ENCODE peak calls at places on chromosomes 4 and X, in nine cellular contexts. L, V, F, P, A, E, Q, X and J are unnamed samples.

GRCh38 chrX:19836337-19836736 is 51.1 kb downstream of the SH3KBP1 start:
- DNase-seq in V (no peak), L (no peak), Q (no peak), P (no peak), E (peak; percentile 61), X (no peak), F (no peak), A (no peak), J (no peak)

GRCh38 chr4:127993150-127993549 is 27.9 kb downstream of the ABHD18 start:
- DNase-seq in F (no peak), X (no peak), Q (no peak), V (no peak), E (no peak), P (no peak), A (no peak), L (no peak), J (no peak)

GRCh38 chr4:40325406-40326019 is 9.6 kb upstream of the CHRNA9 start:
- DNase-seq in F (peak; percentile 70), L (peak; percentile 33), P (peak; percentile 68), X (peak; percentile 37), Q (peak; percentile 44), V (peak; percentile 71), E (peak; percentile 85), A (peak; percentile 89), J (no peak)

GRCh38 chr4:80153800-80154546 is 43.3 kb upstream of the PRDM8 start:
- DNase-seq in Q (no peak), P (peak; percentile 10), A (peak; percentile 45), L (no peak), F (no peak), E (no peak), V (peak; percentile 43), X (no peak), J (no peak)

GRCh38 chr4:178423366-178423765 is 981.1 kb upstream of the AGA start:
- DNase-seq in P (no peak), A (no peak), X (no peak), Q (no peak), L (no peak), V (no peak), F (no peak), E (no peak), J (no peak)

GRCh38 chr4:8316911-8317351 is 47.4 kb downstream of the HTRA3 start:
- DNase-seq in F (no peak), E (no peak), P (no peak), Q (no peak), X (no peak), A (no peak), L (no peak), V (no peak), J (no peak)

GRCh38 chr4:2598661-2599654 is 62.5 kb downstream of the FAM193A start:
- DNase-seq in F (no peak), Q (no peak), E (peak; percentile 80), L (no peak), A (peak; percentile 67), V (no peak), P (no peak), X (peak; percentile 46), J (no peak)

GRCh38 chr4:160450861-160451260 is 1348.0 kb downstream of the RAPGEF2 start:
- DNase-seq in P (no peak), L (no peak), A (no peak), E (no peak), Q (no peak), F (no peak), X (no peak), V (no peak), J (no peak)

GRCh38 chr4:94507708-94508107 is 56.0 kb downstream of the PDLIM5 start:
- DNase-seq in F (no peak), L (no peak), V (peak; percentile 93), P (peak; percentile 93), E (no peak), A (peak; percentile 96), Q (no peak), X (peak; percentile 30), J (peak; percentile 37)

GRCh38 chrX:81957900-81958545 is 756.1 kb downstream of the SH3BGRL start:
- DNase-seq in F (no peak), V (peak; percentile 0), E (peak; percentile 14), Q (no peak), P (peak; percentile 4), A (peak; percentile 2), L (no peak), X (no peak), J (no peak)

GRCh38 chr4:609400-610050 is 15.8 kb upstream of the PDE6B start:
- DNase-seq in A (peak; percentile 7), P (peak; percentile 26), F (no peak), L (no peak), Q (no peak), V (no peak), E (no peak), X (no peak), J (no peak)

GRCh38 chrX:1725472-1725871 is 110.6 kb downstream of the ASMT start:
- DNase-seq in V (no peak), Q (no peak), P (no peak), F (no peak), L (no peak), A (no peak), E (no peak), X (no peak), J (no peak)

DNA sequence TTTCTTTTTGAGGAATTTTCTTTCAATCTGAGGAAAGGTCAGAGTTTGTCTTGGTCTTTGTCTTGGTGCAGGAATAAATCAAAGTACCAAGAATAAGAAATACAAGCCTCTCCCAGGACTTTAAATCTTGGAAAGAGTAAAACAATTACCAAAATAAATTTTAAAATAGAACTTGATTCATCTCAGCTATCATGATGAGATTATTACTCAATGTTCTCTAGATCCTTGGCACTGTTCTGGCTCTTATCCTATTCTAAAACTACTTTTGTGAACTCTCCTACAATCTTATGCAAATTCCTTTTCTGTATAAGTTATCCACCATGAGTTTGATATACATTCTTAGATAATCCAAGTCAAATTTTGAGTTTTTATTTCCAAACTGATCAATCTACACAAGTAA is 464.3 kb downstream of the PPARGC1A start:
- DNase-seq in L (no peak), P (no peak), V (no peak), X (no peak), E (no peak), Q (no peak), F (no peak), A (no peak), J (no peak)
- TF ChIP-seq CTCF in L (no peak), P (no peak), V (no peak), X (no peak), E (no peak), Q (no peak), F (no peak), A (no peak), J (no peak)

DNA sequence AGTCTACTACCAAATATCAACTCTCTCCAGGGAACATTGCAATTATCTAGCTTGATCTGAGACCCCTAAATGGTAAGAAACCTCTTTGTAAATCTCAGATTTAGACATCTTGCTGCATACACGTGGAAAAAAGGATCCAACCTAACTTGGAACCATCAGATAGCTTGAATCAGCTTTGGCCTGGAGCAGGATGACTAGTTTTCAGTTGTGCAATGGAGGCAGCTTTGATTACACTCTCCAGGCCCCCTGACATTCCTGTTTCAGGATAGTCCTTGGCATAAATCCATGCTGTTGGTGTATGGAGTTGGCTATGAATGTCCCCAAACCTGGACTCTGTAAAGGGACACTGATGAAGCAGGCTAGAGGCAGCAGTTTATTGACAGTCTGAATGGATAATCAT is 1061.9 kb upstream of the TENM3 start:
- DNase-seq in A (no peak), E (no peak), X (no peak), P (peak; percentile 25), V (no peak), Q (no peak), L (no peak), F (no peak), J (no peak)
- TF ChIP-seq CTCF in A (no peak), E (no peak), X (no peak), P (no peak), V (no peak), Q (no peak), L (no peak), F (no peak), J (no peak)

GRCh38 chr4:147617841-147618421 is 734 bp downstream of the TMEM184C start:
- DNase-seq in E (peak; percentile 36), A (no peak), X (no peak), Q (no peak), L (no peak), V (no peak), P (no peak), F (no peak), J (no peak)

GRCh38 chr4:147620315-147620714 is 3.1 kb downstream of the TMEM184C start:
- DNase-seq in E (no peak), P (no peak), A (no peak), V (no peak), L (no peak), Q (no peak), X (no peak), F (no peak), J (no peak)

GRCh38 chr4:147616849-147617172 is 386 bp upstream of the TMEM184C start:
- DNase-seq in A (no peak), V (no peak), F (no peak), Q (no peak), E (no peak), P (no peak), X (no peak), L (no peak), J (no peak)

GRCh38 chr4:147617173-147617840 is at the start of gene TMEM184C:
- DNase-seq in V (peak; percentile 93), E (peak; percentile 98), A (peak; percentile 97), Q (peak; percentile 84), F (peak; percentile 98), X (peak; percentile 99), P (peak; percentile 89), L (peak; percentile 95), J (peak; percentile 99)
- TF ChIP-seq CTCF in V (peak; percentile 15), E (no peak), A (peak; percentile 35), Q (no peak), F (no peak), X (no peak), P (peak; percentile 31), L (no peak), J (no peak)

GRCh38 chr4:156676116-156676851 is 295.3 kb downstream of the PDGFC start:
- DNase-seq in L (no peak), A (no peak), Q (no peak), E (no peak), P (peak; percentile 9), F (no peak), V (peak; percentile 49), X (no peak), J (no peak)

GRCh38 chr4:156677656-156678055 is 293.9 kb downstream of the PDGFC start:
- DNase-seq in P (no peak), Q (no peak), X (no peak), F (no peak), A (no peak), E (no peak), V (no peak), L (no peak), J (no peak)

GRCh38 chr4:156673483-156673882 is 298.1 kb downstream of the PDGFC start:
- DNase-seq in E (no peak), A (peak; percentile 51), L (no peak), V (peak; percentile 83), P (no peak), Q (no peak), F (no peak), X (no peak), J (no peak)

GRCh38 chr4:156672924-156673323 is 298.7 kb downstream of the PDGFC start:
- DNase-seq in Q (no peak), F (no peak), X (no peak), L (no peak), A (no peak), P (peak; percentile 18), E (no peak), V (peak; percentile 90), J (no peak)

DNA sequence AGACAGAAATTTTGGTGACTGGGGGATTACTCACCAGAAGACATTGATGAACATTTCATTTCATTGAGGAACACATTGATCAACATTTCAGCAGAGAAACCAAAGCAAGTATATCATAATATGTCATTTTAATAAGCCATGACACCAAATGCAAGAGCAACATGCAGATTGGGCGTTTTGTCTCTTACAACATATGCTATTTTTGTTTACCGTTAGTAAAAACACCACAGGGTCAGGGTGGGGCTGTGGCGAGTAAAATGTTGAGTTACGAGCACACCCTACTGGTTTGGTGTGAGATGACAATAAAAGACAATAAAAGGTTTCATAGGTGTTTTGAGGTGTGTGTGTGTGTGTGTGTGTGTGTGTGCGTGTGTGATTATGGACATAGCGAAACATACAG is 294.5 kb downstream of the PDGFC start:
- DNase-seq in L (peak; percentile 30), F (no peak), A (peak; percentile 71), X (peak; percentile 14), Q (no peak), V (peak; percentile 67), E (peak; percentile 63), P (peak; percentile 33), J (no peak)
- TF ChIP-seq CTCF in L (peak; percentile 55), F (no peak), A (peak; percentile 63), X (peak; percentile 36), Q (no peak), V (no peak), E (peak; percentile 37), P (peak; percentile 17), J (peak; percentile 41)